ENCODE peak calls at places on chromosome 22, in eight cellular contexts. X is IMR-90, Q is bronchial epithelial cell, L is cardiac muscle cell, N is left ventricle myocardium inferior, U is BJ, R is psoas muscle, H is HepG2. M is an unnamed sample. For H3K36me3, the result is how much of the 10 kb centered on the place peaks cover.

GRCh38 chr22:49215840-49216239 is 611.8 kb downstream of the BRD1 start:
- DNase-seq in X (no peak), R (no peak), L (no peak), Q (no peak), U (no peak), N (no peak), H (no peak), M (peak)

GRCh38 chr22:36778020-36778419 is 2.1 kb upstream of the IFT27 start:
- DNase-seq in U (no peak), H (no peak), L (no peak), X (no peak), Q (no peak), N (no peak), R (no peak), M (no peak)

GRCh38 chr22:45212306-45212709 is 28.4 kb downstream of the KIAA0930 start:
- DNase-seq in N (peak), L (peak), H (no peak), U (peak), R (peak), Q (peak), X (peak), M (peak)

GRCh38 chr22:24076091-24076867 is 65.2 kb downstream of the CABIN1 start:
- DNase-seq in R (no peak), L (no peak), H (no peak), X (peak), Q (peak), U (no peak), N (no peak), M (no peak)

GRCh38 chr22:28906312-28906711 is 22.9 kb downstream of the ZNRF3 start:
- DNase-seq in H (no peak), L (no peak), N (no peak), U (no peak), Q (no peak), X (no peak), R (no peak), M (no peak)

GRCh38 chr22:45290410-45290936 is 5.7 kb downstream of the UPK3A start:
- DNase-seq in L (peak), R (peak), Q (peak), X (peak), N (no peak), H (no peak), U (peak), M (no peak)

GRCh38 chr22:37784829-37785495 is 22.8 kb upstream of the GCAT start:
- DNase-seq in U (no peak), X (no peak), R (no peak), H (peak), N (no peak), Q (peak), L (no peak), M (no peak)

GRCh38 chr22:17912942-17913704 is 111.2 kb downstream of the MICAL3 start:
- DNase-seq in H (no peak), U (no peak), R (peak), L (no peak), N (no peak), Q (no peak), X (no peak), M (no peak)

GRCh38 chr22:37021710-37022482 is 2.4 kb downstream of the MPST start:
- DNase-seq in Q (peak), X (peak), R (peak), U (no peak), N (peak), L (peak), H (no peak), M (no peak)

GRCh38 chr22:21845558-21846452 is 21.6 kb downstream of the MAPK1 start:
- DNase-seq in N (no peak), Q (no peak), R (no peak), U (no peak), H (no peak), X (no peak), L (no peak), M (no peak)

GRCh38 chr22:31394326-31394725 is 5.1 kb upstream of the DRG1 start:
- DNase-seq in U (no peak), X (peak), L (no peak), Q (no peak), N (no peak), R (no peak), H (no peak), M (no peak)

GRCh38 chr22:20135265-20135664 is 3.7 kb downstream of the ZDHHC8 start:
- DNase-seq in X (no peak), L (no peak), Q (no peak), N (no peak), R (no peak), H (no peak), U (no peak), M (no peak)

GRCh38 chr22:25137577-25138525 is 61.8 kb upstream of the CRYBB3 start:
- DNase-seq in Q (peak), L (no peak), X (no peak), N (no peak), R (no peak), H (no peak), U (no peak), M (no peak)

GRCh38 chr22:48316245-48316875 is 1511.3 kb downstream of the BRD1 start:
- DNase-seq in R (no peak), L (no peak), H (no peak), N (no peak), U (no peak), X (no peak), Q (no peak), M (peak)

DNA sequence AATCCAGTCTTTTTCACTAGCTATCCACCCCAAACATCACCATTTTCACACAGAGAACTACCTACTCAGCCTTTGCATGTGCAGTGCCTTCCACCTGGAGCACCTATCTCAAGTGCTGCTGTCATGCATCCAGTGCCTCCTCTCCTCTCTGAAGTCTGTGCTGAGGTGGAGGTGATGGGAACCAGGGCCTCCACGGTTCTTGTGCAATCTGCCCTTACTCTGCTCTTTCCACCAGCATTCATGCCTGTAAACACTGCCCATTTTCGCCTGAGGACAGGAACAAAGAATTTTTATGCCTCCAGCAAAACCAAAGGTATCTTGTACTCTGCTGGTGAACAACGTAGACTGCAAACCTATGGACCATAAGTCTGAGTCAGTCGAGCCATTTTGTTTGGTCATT is 27.0 kb downstream of the PITPNB start:
- DNase-seq in X (no peak), Q (no peak), U (no peak), H (no peak), R (no peak), L (no peak), N (peak), M (no peak)
- H3K36me3 ChIP-seq in X (half or more), Q (under half), U (under half), H (under half), R (under half), L (half or more), N (half or more), M (half or more)

DNA sequence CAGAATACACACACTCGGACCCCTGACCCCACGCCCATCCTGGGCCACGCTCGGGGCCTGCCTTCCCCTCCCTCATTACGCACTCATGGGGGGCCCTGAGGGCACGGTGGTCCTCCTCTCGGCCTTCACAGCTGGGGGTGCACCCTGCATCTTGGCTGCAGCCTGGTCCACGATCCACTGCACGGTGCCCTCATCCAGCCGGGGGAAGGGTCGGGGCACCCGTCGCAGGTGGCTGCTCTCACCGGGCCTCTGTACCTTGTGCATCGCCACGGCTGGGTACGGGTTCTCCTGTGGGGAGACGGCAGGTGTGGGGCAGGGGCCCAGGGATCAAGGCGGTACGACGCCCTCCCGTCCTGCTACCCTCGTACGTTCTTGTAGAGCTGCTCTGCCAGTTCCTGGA is 10.4 kb downstream of the SBF1 start:
- DNase-seq in R (no peak), U (no peak), Q (no peak), H (no peak), X (no peak), N (no peak), L (no peak), M (no peak)
- H3K36me3 ChIP-seq in R (under half), U (half or more), Q (under half), H (under half), X (half or more), N (half or more), L (half or more), M (half or more)

GRCh38 chr22:46892866-46893265 is 130.4 kb downstream of the TBC1D22A start:
- DNase-seq in N (no peak), R (no peak), L (no peak), H (no peak), X (no peak), Q (no peak), U (no peak), M (no peak)

GRCh38 chr22:46894081-46894671 is 131.7 kb downstream of the TBC1D22A start:
- DNase-seq in X (peak), N (no peak), R (no peak), U (peak), H (no peak), Q (no peak), L (no peak), M (no peak)

GRCh38 chr22:46890819-46891218 is 128.4 kb downstream of the TBC1D22A start:
- DNase-seq in X (no peak), L (no peak), Q (no peak), N (no peak), H (no peak), R (no peak), U (no peak), M (no peak)

GRCh38 chr22:46893281-46894020 is 131.0 kb downstream of the TBC1D22A start:
- DNase-seq in R (no peak), X (no peak), N (no peak), L (no peak), U (no peak), H (no peak), Q (no peak), M (no peak)

GRCh38 chr22:46891382-46891951 is 129.0 kb downstream of the TBC1D22A start:
- DNase-seq in N (no peak), R (no peak), L (no peak), X (no peak), H (no peak), Q (no peak), U (no peak), M (no peak)
- H3K36me3 ChIP-seq in N (under half), R (under half), L (under half), X (under half), H (under half), Q (under half), U (under half), M (under half)

DNA sequence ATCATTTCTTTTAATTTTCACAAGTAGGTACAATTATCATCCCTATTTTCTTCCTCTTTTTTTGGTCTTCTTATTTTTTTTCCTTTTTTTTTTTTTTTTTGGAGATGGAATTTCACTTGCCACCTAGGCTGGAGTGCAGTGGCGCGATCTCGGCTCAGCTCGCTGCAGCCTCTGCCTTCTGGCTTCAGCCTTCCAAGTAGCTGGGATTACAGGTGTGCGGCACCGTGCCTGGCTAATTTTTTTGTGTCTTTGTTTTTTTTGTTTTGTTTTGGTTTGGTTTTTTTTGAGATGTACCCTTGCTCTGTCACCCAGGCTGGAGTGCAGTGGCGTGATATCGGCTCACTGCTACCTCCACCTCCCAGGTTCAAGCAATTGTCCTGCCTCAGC is 16.7 kb downstream of the TOB2 start:
- DNase-seq in N (no peak), H (no peak), Q (no peak), R (no peak), L (no peak), X (no peak), U (no peak), M (no peak)
- H3K36me3 ChIP-seq in N (half or more), H (under half), Q (under half), R (under half), L (under half), X (under half), U (under half), M (under half)